ENCODE peak calls at places on chromosome 22, in seven cellular contexts. F is stimulated activated naive CD4-positive, alpha-beta T cell; C is NCI-H774; T is NCI-H1092 treated with DMSO at 0.1 percent for 48 hours; D is T-helper 2 cell; G is stimulated activated CD8-positive, alpha-beta memory T cell treated with anti-CD3 and anti-CD28 coated beads, Interleukin-4, amount 100 ng/mL, for 1 hour; V is MV-4-11. Z is an unnamed sample.

GRCh38 chr22:39524753-39525657 is 4.6 kb downstream of the ATF4 start:
- DNase-seq in F (no peak), C (no peak), T (no peak), D (no peak), G (no peak), V (no peak), Z (no peak)

GRCh38 chr22:43152355-43153071 is 1.2 kb downstream of the TSPO start:
- DNase-seq in F (peak; percentile 57), C (no peak), T (no peak), D (peak; percentile 82), G (peak; percentile 26), V (peak; percentile 8), Z (peak; percentile 66)

GRCh38 chr22:19942071-19942885 is 660 bp upstream of the TXNRD2 start:
- DNase-seq in F (no peak), C (no peak), T (no peak), D (peak; percentile 46), G (no peak), V (peak; percentile 81), Z (peak; percentile 45)

GRCh38 chr22:45261407-45262088 is 20.9 kb upstream of the KIAA0930 start:
- DNase-seq in F (no peak), C (peak; percentile 12), T (no peak), D (no peak), G (no peak), V (no peak), Z (no peak)

GRCh38 chr22:30875481-30876215 is 92.9 kb downstream of the MORC2 start:
- DNase-seq in F (no peak), C (no peak), T (no peak), D (no peak), G (no peak), V (no peak), Z (no peak)

GRCh38 chr22:29480512-29481264 is 670 bp downstream of the NEFH start:
- DNase-seq in F (no peak), C (no peak), T (no peak), D (peak; percentile 80), G (no peak), V (peak; percentile 83), Z (no peak)

GRCh38 chr22:49763696-49764095 is 64.0 kb downstream of the BRD1 start:
- DNase-seq in F (no peak), C (no peak), T (no peak), D (no peak), G (no peak), V (no peak), Z (no peak)

GRCh38 chr22:47547881-47548630 is 785.6 kb downstream of the TBC1D22A start:
- DNase-seq in F (no peak), C (no peak), T (no peak), D (no peak), G (no peak), V (no peak), Z (no peak)

GRCh38 chr22:22450343-22450839 is 58.2 kb downstream of the ZNF280B start:
- DNase-seq in F (no peak), C (no peak), T (no peak), D (no peak), G (no peak), V (peak; percentile 94), Z (no peak)

GRCh38 chr22:31179345-31179744 is 19.4 kb downstream of the RNF185 start:
- DNase-seq in F (no peak), C (no peak), T (peak; percentile 37), D (no peak), G (no peak), V (no peak), Z (peak; percentile 92)

GRCh38 chr22:38927033-38927789 is 30.2 kb upstream of the APOBEC3A start:
- DNase-seq in F (no peak), C (peak; percentile 13), T (no peak), D (peak; percentile 41), G (no peak), V (no peak), Z (peak; percentile 88)

GRCh38 chr22:44523981-44524759 is 26.1 kb upstream of the RTL6 start:
- DNase-seq in F (no peak), C (no peak), T (no peak), D (no peak), G (no peak), V (no peak), Z (no peak)

GRCh38 chr22:48900327-48900597 is 927.4 kb downstream of the BRD1 start:
- DNase-seq in F (no peak), C (no peak), T (no peak), D (no peak), G (no peak), V (no peak), Z (no peak)

GRCh38 chr22:25208743-25209505 is 9.3 kb downstream of the CRYBB3 start:
- DNase-seq in F (no peak), C (no peak), T (no peak), D (no peak), G (no peak), V (no peak), Z (no peak)

GRCh38 chr22:49361164-49361563 is 466.5 kb downstream of the BRD1 start:
- DNase-seq in F (no peak), C (no peak), T (no peak), D (no peak), G (no peak), V (no peak), Z (no peak)

GRCh38 chr22:42928969-42929837 is 72.1 kb upstream of the ARFGAP3 start:
- DNase-seq in F (no peak), C (no peak), T (no peak), D (no peak), G (no peak), V (peak; percentile 78), Z (no peak)

GRCh38 chr22:44369916-44370804 is 57.4 kb upstream of the SHISAL1 start:
- DNase-seq in F (no peak), C (no peak), T (no peak), D (no peak), G (no peak), V (no peak), Z (no peak)

GRCh38 chr22:38012604-38013072 is 28.3 kb upstream of the SOX10 start:
- DNase-seq in F (no peak), C (no peak), T (no peak), D (no peak), G (no peak), V (no peak), Z (no peak)